ENCODE peak calls at places on chromosomes 4 and X, in ten cellular contexts. One of them, this sample, is unnamed.

GRCh38 chr4:16140520-16141249 is 56.9 kb upstream of the PROM1 start:
- DNase-seq in CD8-positive, alpha-beta memory T cell: no peak
- DNase-seq in cardiac muscle cell: peak
- DNase-seq in A549: no peak
- DNase-seq in mammary epithelial cell: peak
- DNase-seq in dorsolateral prefrontal cortex: no peak
- DNase-seq in IMR-90: peak
- DNase-seq in hepatocyte: peak
- DNase-seq in heart left ventricle: no peak
- DNase-seq in endothelial cell of umbilical vein: peak
- DNase-seq in this sample: peak

GRCh38 chrX:19912-20571 is 261.1 kb upstream of the PLCXD1 start:
- DNase-seq in CD8-positive, alpha-beta memory T cell: no peak
- DNase-seq in cardiac muscle cell: no peak
- DNase-seq in A549: no peak
- DNase-seq in mammary epithelial cell: no peak
- DNase-seq in dorsolateral prefrontal cortex: no peak
- DNase-seq in IMR-90: no peak
- DNase-seq in hepatocyte: peak
- DNase-seq in heart left ventricle: no peak
- DNase-seq in endothelial cell of umbilical vein: no peak
- DNase-seq in this sample: no peak

GRCh38 chr4:88737304-88738015 is 39.8 kb upstream of the NAP1L5 start:
- DNase-seq in CD8-positive, alpha-beta memory T cell: no peak
- DNase-seq in cardiac muscle cell: no peak
- DNase-seq in A549: no peak
- DNase-seq in mammary epithelial cell: peak
- DNase-seq in dorsolateral prefrontal cortex: no peak
- DNase-seq in IMR-90: peak
- DNase-seq in hepatocyte: peak
- DNase-seq in heart left ventricle: no peak
- DNase-seq in endothelial cell of umbilical vein: peak
- DNase-seq in this sample: no peak

GRCh38 chr4:21775703-21776102 is 172.9 kb downstream of the KCNIP4 start:
- DNase-seq in CD8-positive, alpha-beta memory T cell: no peak
- DNase-seq in cardiac muscle cell: no peak
- DNase-seq in A549: no peak
- DNase-seq in mammary epithelial cell: no peak
- DNase-seq in dorsolateral prefrontal cortex: no peak
- DNase-seq in IMR-90: no peak
- DNase-seq in hepatocyte: no peak
- DNase-seq in heart left ventricle: no peak
- DNase-seq in endothelial cell of umbilical vein: no peak
- DNase-seq in this sample: no peak

GRCh38 chr4:2320746-2321145 is 58.8 kb upstream of the MXD4 start:
- DNase-seq in CD8-positive, alpha-beta memory T cell: no peak
- DNase-seq in cardiac muscle cell: no peak
- DNase-seq in A549: no peak
- DNase-seq in mammary epithelial cell: no peak
- DNase-seq in dorsolateral prefrontal cortex: no peak
- DNase-seq in IMR-90: no peak
- DNase-seq in hepatocyte: no peak
- DNase-seq in heart left ventricle: no peak
- DNase-seq in endothelial cell of umbilical vein: no peak
- DNase-seq in this sample: no peak

GRCh38 chrX:2320580-2321327 is 180.0 kb downstream of the DHRSX start:
- DNase-seq in CD8-positive, alpha-beta memory T cell: no peak
- DNase-seq in cardiac muscle cell: peak
- DNase-seq in A549: peak
- DNase-seq in mammary epithelial cell: no peak
- DNase-seq in dorsolateral prefrontal cortex: no peak
- DNase-seq in IMR-90: peak
- DNase-seq in hepatocyte: peak
- DNase-seq in heart left ventricle: peak
- DNase-seq in endothelial cell of umbilical vein: no peak
- DNase-seq in this sample: no peak

GRCh38 chr4:110484029-110484428 is 8.1 kb downstream of the ENPEP start:
- DNase-seq in CD8-positive, alpha-beta memory T cell: no peak
- DNase-seq in cardiac muscle cell: no peak
- DNase-seq in A549: no peak
- DNase-seq in mammary epithelial cell: no peak
- DNase-seq in dorsolateral prefrontal cortex: no peak
- DNase-seq in IMR-90: no peak
- DNase-seq in hepatocyte: no peak
- DNase-seq in heart left ventricle: no peak
- DNase-seq in endothelial cell of umbilical vein: no peak
- DNase-seq in this sample: no peak

GRCh38 chrX:37627602-37628001 is 56.1 kb downstream of the LANCL3 start:
- DNase-seq in CD8-positive, alpha-beta memory T cell: no peak
- DNase-seq in cardiac muscle cell: no peak
- DNase-seq in A549: no peak
- DNase-seq in mammary epithelial cell: peak
- DNase-seq in dorsolateral prefrontal cortex: no peak
- DNase-seq in IMR-90: no peak
- DNase-seq in hepatocyte: no peak
- DNase-seq in heart left ventricle: no peak
- DNase-seq in endothelial cell of umbilical vein: no peak
- DNase-seq in this sample: no peak

GRCh38 chr4:1330761-1331590 is 16.0 kb upstream of the UVSSA start:
- DNase-seq in CD8-positive, alpha-beta memory T cell: peak
- DNase-seq in cardiac muscle cell: no peak
- DNase-seq in A549: no peak
- DNase-seq in mammary epithelial cell: no peak
- DNase-seq in dorsolateral prefrontal cortex: no peak
- DNase-seq in IMR-90: no peak
- DNase-seq in hepatocyte: no peak
- DNase-seq in heart left ventricle: no peak
- DNase-seq in endothelial cell of umbilical vein: no peak
- DNase-seq in this sample: no peak

DNA sequence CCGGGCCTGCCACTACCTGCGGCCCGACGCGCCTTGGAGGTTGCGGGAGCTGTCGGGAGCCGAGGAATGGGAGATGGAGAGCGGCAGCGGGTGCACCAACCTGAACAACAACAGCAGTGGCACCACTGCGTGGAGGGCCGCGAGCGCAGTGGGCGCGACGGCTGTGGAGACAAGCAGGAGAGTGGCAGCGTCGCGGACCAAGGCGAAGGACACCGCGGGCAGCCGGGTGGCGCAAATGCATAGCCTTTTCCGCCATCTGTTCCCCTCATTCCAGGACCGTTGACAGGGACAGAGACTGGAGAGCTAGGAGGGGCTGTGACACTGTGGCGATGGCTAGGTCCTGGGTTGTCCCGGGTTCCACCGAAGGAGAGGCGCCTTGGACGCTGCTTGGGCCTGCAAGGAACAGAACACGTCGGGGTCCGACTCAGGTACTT is 962 bp downstream of the SOWAHD start:
- DNase-seq in CD8-positive, alpha-beta memory T cell: no peak
- DNase-seq in cardiac muscle cell: no peak
- DNase-seq in A549: no peak
- DNase-seq in mammary epithelial cell: no peak
- DNase-seq in dorsolateral prefrontal cortex: no peak
- DNase-seq in IMR-90: no peak
- DNase-seq in hepatocyte: no peak
- DNase-seq in heart left ventricle: no peak
- DNase-seq in endothelial cell of umbilical vein: no peak
- DNase-seq in this sample: no peak
- H3K27ac ChIP-seq in CD8-positive, alpha-beta memory T cell: no peak
- H3K27ac ChIP-seq in cardiac muscle cell: no peak
- H3K27ac ChIP-seq in A549: no peak
- H3K27ac ChIP-seq in mammary epithelial cell: no peak
- H3K27ac ChIP-seq in dorsolateral prefrontal cortex: no peak
- H3K27ac ChIP-seq in IMR-90: no peak
- H3K27ac ChIP-seq in hepatocyte: no peak
- H3K27ac ChIP-seq in heart left ventricle: no peak
- H3K27ac ChIP-seq in endothelial cell of umbilical vein: no peak
- H3K27ac ChIP-seq in this sample: no peak

DNA sequence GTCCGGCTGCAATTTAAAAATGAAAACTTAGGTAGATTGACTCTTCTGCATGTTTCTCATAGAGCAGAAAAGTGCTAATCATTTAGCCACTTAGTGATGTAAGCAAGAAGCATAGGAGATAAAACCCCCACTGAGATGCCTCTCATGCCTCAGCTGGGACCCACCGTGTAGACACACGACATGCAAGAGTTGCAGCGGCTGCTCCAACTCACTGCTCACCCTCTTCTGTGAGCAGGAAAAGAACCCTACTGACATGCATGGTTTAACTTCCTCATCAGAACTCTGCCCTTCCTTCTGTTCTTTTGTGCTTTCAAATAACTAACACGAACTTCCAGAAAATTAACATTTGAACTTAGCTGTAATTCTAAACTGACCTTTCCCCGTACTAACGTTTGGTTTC is 41.0 kb downstream of the MAP7D3 start:
- DNase-seq in CD8-positive, alpha-beta memory T cell: no peak
- DNase-seq in cardiac muscle cell: peak
- DNase-seq in A549: no peak
- DNase-seq in mammary epithelial cell: no peak
- DNase-seq in dorsolateral prefrontal cortex: no peak
- DNase-seq in IMR-90: no peak
- DNase-seq in hepatocyte: no peak
- DNase-seq in heart left ventricle: no peak
- DNase-seq in endothelial cell of umbilical vein: no peak
- DNase-seq in this sample: no peak
- H3K27ac ChIP-seq in CD8-positive, alpha-beta memory T cell: no peak
- H3K27ac ChIP-seq in cardiac muscle cell: no peak
- H3K27ac ChIP-seq in A549: no peak
- H3K27ac ChIP-seq in mammary epithelial cell: no peak
- H3K27ac ChIP-seq in dorsolateral prefrontal cortex: no peak
- H3K27ac ChIP-seq in IMR-90: no peak
- H3K27ac ChIP-seq in hepatocyte: no peak
- H3K27ac ChIP-seq in heart left ventricle: no peak
- H3K27ac ChIP-seq in endothelial cell of umbilical vein: no peak
- H3K27ac ChIP-seq in this sample: no peak

GRCh38 chrX:48697182-48697727 is 721 bp downstream of the SUV39H1 start:
- DNase-seq in CD8-positive, alpha-beta memory T cell: no peak
- DNase-seq in cardiac muscle cell: no peak
- DNase-seq in A549: peak
- DNase-seq in mammary epithelial cell: no peak
- DNase-seq in dorsolateral prefrontal cortex: no peak
- DNase-seq in IMR-90: no peak
- DNase-seq in hepatocyte: no peak
- DNase-seq in heart left ventricle: no peak
- DNase-seq in endothelial cell of umbilical vein: peak
- DNase-seq in this sample: no peak
- H3K27ac ChIP-seq in CD8-positive, alpha-beta memory T cell: peak
- H3K27ac ChIP-seq in cardiac muscle cell: peak
- H3K27ac ChIP-seq in A549: peak
- H3K27ac ChIP-seq in mammary epithelial cell: peak
- H3K27ac ChIP-seq in dorsolateral prefrontal cortex: peak
- H3K27ac ChIP-seq in IMR-90: peak
- H3K27ac ChIP-seq in hepatocyte: no peak
- H3K27ac ChIP-seq in heart left ventricle: no peak
- H3K27ac ChIP-seq in endothelial cell of umbilical vein: peak
- H3K27ac ChIP-seq in this sample: peak

GRCh38 chr4:53987761-53988171 is 76.6 kb downstream of the CHIC2 start:
- DNase-seq in CD8-positive, alpha-beta memory T cell: no peak
- DNase-seq in cardiac muscle cell: no peak
- DNase-seq in A549: no peak
- DNase-seq in mammary epithelial cell: peak
- DNase-seq in dorsolateral prefrontal cortex: no peak
- DNase-seq in IMR-90: peak
- DNase-seq in hepatocyte: peak
- DNase-seq in heart left ventricle: no peak
- DNase-seq in endothelial cell of umbilical vein: no peak
- DNase-seq in this sample: peak
- H3K27ac ChIP-seq in CD8-positive, alpha-beta memory T cell: no peak
- H3K27ac ChIP-seq in cardiac muscle cell: no peak
- H3K27ac ChIP-seq in A549: no peak
- H3K27ac ChIP-seq in mammary epithelial cell: peak
- H3K27ac ChIP-seq in dorsolateral prefrontal cortex: no peak
- H3K27ac ChIP-seq in IMR-90: no peak
- H3K27ac ChIP-seq in hepatocyte: no peak
- H3K27ac ChIP-seq in heart left ventricle: no peak
- H3K27ac ChIP-seq in endothelial cell of umbilical vein: no peak
- H3K27ac ChIP-seq in this sample: no peak

GRCh38 chrX:31894152-31894551 is 822.3 kb upstream of the FTHL17 start:
- DNase-seq in CD8-positive, alpha-beta memory T cell: no peak
- DNase-seq in cardiac muscle cell: no peak
- DNase-seq in A549: no peak
- DNase-seq in mammary epithelial cell: no peak
- DNase-seq in dorsolateral prefrontal cortex: no peak
- DNase-seq in IMR-90: no peak
- DNase-seq in hepatocyte: no peak
- DNase-seq in heart left ventricle: no peak
- DNase-seq in endothelial cell of umbilical vein: no peak
- DNase-seq in this sample: no peak

GRCh38 chrX:31893525-31893924 is 821.7 kb upstream of the FTHL17 start:
- DNase-seq in CD8-positive, alpha-beta memory T cell: no peak
- DNase-seq in cardiac muscle cell: no peak
- DNase-seq in A549: no peak
- DNase-seq in mammary epithelial cell: no peak
- DNase-seq in dorsolateral prefrontal cortex: no peak
- DNase-seq in IMR-90: no peak
- DNase-seq in hepatocyte: no peak
- DNase-seq in heart left ventricle: no peak
- DNase-seq in endothelial cell of umbilical vein: no peak
- DNase-seq in this sample: no peak

GRCh38 chrX:31884535-31884934 is 812.7 kb upstream of the FTHL17 start:
- DNase-seq in CD8-positive, alpha-beta memory T cell: no peak
- DNase-seq in cardiac muscle cell: no peak
- DNase-seq in A549: no peak
- DNase-seq in mammary epithelial cell: no peak
- DNase-seq in dorsolateral prefrontal cortex: no peak
- DNase-seq in IMR-90: no peak
- DNase-seq in hepatocyte: no peak
- DNase-seq in heart left ventricle: no peak
- DNase-seq in endothelial cell of umbilical vein: no peak
- DNase-seq in this sample: no peak

DNA sequence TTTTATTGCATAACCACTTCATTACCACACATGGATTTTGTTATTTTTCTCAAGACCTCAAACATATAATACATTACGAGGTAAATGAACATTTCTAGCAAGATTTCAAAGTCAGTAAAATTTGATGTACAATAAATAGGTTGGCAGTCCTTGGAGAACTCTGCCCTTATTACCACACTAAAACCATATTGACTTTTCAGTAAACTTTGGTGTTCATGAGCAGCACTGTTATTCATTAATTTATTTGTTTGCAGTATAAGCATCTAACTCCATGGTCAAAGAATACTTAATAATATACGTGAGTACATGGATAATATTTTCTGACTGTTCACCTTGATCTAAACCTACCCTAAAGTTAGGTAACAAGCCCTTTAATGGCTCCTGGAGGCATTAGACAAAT is 817.2 kb upstream of the FTHL17 start:
- DNase-seq in CD8-positive, alpha-beta memory T cell: no peak
- DNase-seq in cardiac muscle cell: no peak
- DNase-seq in A549: no peak
- DNase-seq in mammary epithelial cell: no peak
- DNase-seq in dorsolateral prefrontal cortex: no peak
- DNase-seq in IMR-90: no peak
- DNase-seq in hepatocyte: no peak
- DNase-seq in heart left ventricle: no peak
- DNase-seq in endothelial cell of umbilical vein: no peak
- DNase-seq in this sample: no peak
- H3K27ac ChIP-seq in CD8-positive, alpha-beta memory T cell: no peak
- H3K27ac ChIP-seq in cardiac muscle cell: no peak
- H3K27ac ChIP-seq in A549: no peak
- H3K27ac ChIP-seq in mammary epithelial cell: no peak
- H3K27ac ChIP-seq in dorsolateral prefrontal cortex: no peak
- H3K27ac ChIP-seq in IMR-90: no peak
- H3K27ac ChIP-seq in hepatocyte: no peak
- H3K27ac ChIP-seq in heart left ventricle: no peak
- H3K27ac ChIP-seq in endothelial cell of umbilical vein: no peak
- H3K27ac ChIP-seq in this sample: no peak

GRCh38 chr4:24059839-24060238 is 170.0 kb upstream of the PPARGC1A start:
- DNase-seq in CD8-positive, alpha-beta memory T cell: no peak
- DNase-seq in cardiac muscle cell: no peak
- DNase-seq in A549: no peak
- DNase-seq in mammary epithelial cell: no peak
- DNase-seq in dorsolateral prefrontal cortex: no peak
- DNase-seq in IMR-90: no peak
- DNase-seq in hepatocyte: no peak
- DNase-seq in heart left ventricle: no peak
- DNase-seq in endothelial cell of umbilical vein: no peak
- DNase-seq in this sample: no peak
- H3K27ac ChIP-seq in CD8-positive, alpha-beta memory T cell: no peak
- H3K27ac ChIP-seq in cardiac muscle cell: no peak
- H3K27ac ChIP-seq in A549: no peak
- H3K27ac ChIP-seq in mammary epithelial cell: no peak
- H3K27ac ChIP-seq in dorsolateral prefrontal cortex: no peak
- H3K27ac ChIP-seq in IMR-90: no peak
- H3K27ac ChIP-seq in hepatocyte: no peak
- H3K27ac ChIP-seq in heart left ventricle: no peak
- H3K27ac ChIP-seq in endothelial cell of umbilical vein: no peak
- H3K27ac ChIP-seq in this sample: no peak